ENCODE peak calls at places on chromosomes 4 and X, in ten cellular contexts. One of them, this sample, is unnamed.

GRCh38 chrX:15751160-15751819 is 13.2 kb downstream of the CA5B start:
- DNase-seq in tibial nerve: no peak
- DNase-seq in NCI-H1436: no peak
- DNase-seq in NT2/D1: no peak
- DNase-seq in activated CD4-positive, alpha-beta T cell treated with anti-CD3 and anti-CD28 coated beads, Interleukin-2, amount 50 U/mL, for 24 hours: no peak
- DNase-seq in NCI-H1417: no peak
- DNase-seq in left kidney: no peak
- DNase-seq in activated T-helper 1 cell treated with anti-CD3 and anti-CD28 coated beads, Interleukin-2, amount 50 U/mL, for 16 hours: no peak
- DNase-seq in body of pancreas: no peak
- DNase-seq in ELR: peak
- DNase-seq in this sample: no peak

GRCh38 chrX:23008431-23009099 is 8.8 kb downstream of the DDX53 start:
- DNase-seq in tibial nerve: no peak
- DNase-seq in NCI-H1436: no peak
- DNase-seq in NT2/D1: peak
- DNase-seq in activated CD4-positive, alpha-beta T cell treated with anti-CD3 and anti-CD28 coated beads, Interleukin-2, amount 50 U/mL, for 24 hours: no peak
- DNase-seq in NCI-H1417: peak
- DNase-seq in left kidney: peak
- DNase-seq in activated T-helper 1 cell treated with anti-CD3 and anti-CD28 coated beads, Interleukin-2, amount 50 U/mL, for 16 hours: no peak
- DNase-seq in body of pancreas: no peak
- DNase-seq in ELR: peak
- DNase-seq in this sample: no peak

GRCh38 chr4:105197777-105198176 is 51.1 kb downstream of the TET2 start:
- DNase-seq in tibial nerve: no peak
- DNase-seq in NCI-H1436: no peak
- DNase-seq in NT2/D1: no peak
- DNase-seq in activated CD4-positive, alpha-beta T cell treated with anti-CD3 and anti-CD28 coated beads, Interleukin-2, amount 50 U/mL, for 24 hours: no peak
- DNase-seq in NCI-H1417: no peak
- DNase-seq in left kidney: no peak
- DNase-seq in activated T-helper 1 cell treated with anti-CD3 and anti-CD28 coated beads, Interleukin-2, amount 50 U/mL, for 16 hours: no peak
- DNase-seq in body of pancreas: no peak
- DNase-seq in ELR: peak
- DNase-seq in this sample: no peak

GRCh38 chr4:4759233-4759632 is 100.2 kb upstream of the MSX1 start:
- DNase-seq in tibial nerve: no peak
- DNase-seq in NCI-H1436: no peak
- DNase-seq in NT2/D1: no peak
- DNase-seq in activated CD4-positive, alpha-beta T cell treated with anti-CD3 and anti-CD28 coated beads, Interleukin-2, amount 50 U/mL, for 24 hours: no peak
- DNase-seq in NCI-H1417: peak
- DNase-seq in left kidney: no peak
- DNase-seq in activated T-helper 1 cell treated with anti-CD3 and anti-CD28 coated beads, Interleukin-2, amount 50 U/mL, for 16 hours: no peak
- DNase-seq in body of pancreas: no peak
- DNase-seq in ELR: no peak
- DNase-seq in this sample: no peak

GRCh38 chrX:53288173-53288572 is 6.8 kb upstream of the IQSEC2 start:
- DNase-seq in tibial nerve: no peak
- DNase-seq in NCI-H1436: peak
- DNase-seq in NT2/D1: peak
- DNase-seq in activated CD4-positive, alpha-beta T cell treated with anti-CD3 and anti-CD28 coated beads, Interleukin-2, amount 50 U/mL, for 24 hours: no peak
- DNase-seq in NCI-H1417: peak
- DNase-seq in left kidney: peak
- DNase-seq in activated T-helper 1 cell treated with anti-CD3 and anti-CD28 coated beads, Interleukin-2, amount 50 U/mL, for 16 hours: no peak
- DNase-seq in body of pancreas: peak
- DNase-seq in ELR: no peak
- DNase-seq in this sample: no peak

GRCh38 chr4:1234811-1235292 is 14.1 kb downstream of the CTBP1 start:
- DNase-seq in tibial nerve: no peak
- DNase-seq in NCI-H1436: no peak
- DNase-seq in NT2/D1: no peak
- DNase-seq in activated CD4-positive, alpha-beta T cell treated with anti-CD3 and anti-CD28 coated beads, Interleukin-2, amount 50 U/mL, for 24 hours: no peak
- DNase-seq in NCI-H1417: no peak
- DNase-seq in left kidney: no peak
- DNase-seq in activated T-helper 1 cell treated with anti-CD3 and anti-CD28 coated beads, Interleukin-2, amount 50 U/mL, for 16 hours: no peak
- DNase-seq in body of pancreas: peak
- DNase-seq in ELR: no peak
- DNase-seq in this sample: no peak

GRCh38 chrX:129908636-129909035 is 2.7 kb downstream of the UTP14A start:
- DNase-seq in tibial nerve: no peak
- DNase-seq in NCI-H1436: no peak
- DNase-seq in NT2/D1: no peak
- DNase-seq in activated CD4-positive, alpha-beta T cell treated with anti-CD3 and anti-CD28 coated beads, Interleukin-2, amount 50 U/mL, for 24 hours: no peak
- DNase-seq in NCI-H1417: no peak
- DNase-seq in left kidney: no peak
- DNase-seq in activated T-helper 1 cell treated with anti-CD3 and anti-CD28 coated beads, Interleukin-2, amount 50 U/mL, for 16 hours: no peak
- DNase-seq in body of pancreas: no peak
- DNase-seq in ELR: no peak
- DNase-seq in this sample: no peak

GRCh38 chr4:124947622-124948265 is 235.2 kb upstream of the ANKRD50 start:
- DNase-seq in tibial nerve: no peak
- DNase-seq in NCI-H1436: no peak
- DNase-seq in NT2/D1: no peak
- DNase-seq in activated CD4-positive, alpha-beta T cell treated with anti-CD3 and anti-CD28 coated beads, Interleukin-2, amount 50 U/mL, for 24 hours: no peak
- DNase-seq in NCI-H1417: no peak
- DNase-seq in left kidney: no peak
- DNase-seq in activated T-helper 1 cell treated with anti-CD3 and anti-CD28 coated beads, Interleukin-2, amount 50 U/mL, for 16 hours: no peak
- DNase-seq in body of pancreas: no peak
- DNase-seq in ELR: peak
- DNase-seq in this sample: no peak

GRCh38 chrX:150935466-150935865 is 37.0 kb upstream of the CD99L2 start:
- DNase-seq in tibial nerve: no peak
- DNase-seq in NCI-H1436: no peak
- DNase-seq in NT2/D1: no peak
- DNase-seq in activated CD4-positive, alpha-beta T cell treated with anti-CD3 and anti-CD28 coated beads, Interleukin-2, amount 50 U/mL, for 24 hours: no peak
- DNase-seq in NCI-H1417: no peak
- DNase-seq in left kidney: no peak
- DNase-seq in activated T-helper 1 cell treated with anti-CD3 and anti-CD28 coated beads, Interleukin-2, amount 50 U/mL, for 16 hours: no peak
- DNase-seq in body of pancreas: no peak
- DNase-seq in ELR: peak
- DNase-seq in this sample: no peak

GRCh38 chr4:20464381-20464780 is 212.7 kb downstream of the SLIT2 start:
- DNase-seq in tibial nerve: no peak
- DNase-seq in NCI-H1436: no peak
- DNase-seq in NT2/D1: no peak
- DNase-seq in activated CD4-positive, alpha-beta T cell treated with anti-CD3 and anti-CD28 coated beads, Interleukin-2, amount 50 U/mL, for 24 hours: no peak
- DNase-seq in NCI-H1417: no peak
- DNase-seq in left kidney: no peak
- DNase-seq in activated T-helper 1 cell treated with anti-CD3 and anti-CD28 coated beads, Interleukin-2, amount 50 U/mL, for 16 hours: no peak
- DNase-seq in body of pancreas: no peak
- DNase-seq in ELR: peak
- DNase-seq in this sample: no peak

GRCh38 chr4:64940698-64941097 is 531.4 kb upstream of the TECRL start:
- DNase-seq in tibial nerve: no peak
- DNase-seq in NCI-H1436: no peak
- DNase-seq in NT2/D1: no peak
- DNase-seq in activated CD4-positive, alpha-beta T cell treated with anti-CD3 and anti-CD28 coated beads, Interleukin-2, amount 50 U/mL, for 24 hours: no peak
- DNase-seq in NCI-H1417: no peak
- DNase-seq in left kidney: no peak
- DNase-seq in activated T-helper 1 cell treated with anti-CD3 and anti-CD28 coated beads, Interleukin-2, amount 50 U/mL, for 16 hours: no peak
- DNase-seq in body of pancreas: no peak
- DNase-seq in ELR: peak
- DNase-seq in this sample: no peak

GRCh38 chrX:68146054-68146453 is 287.2 kb downstream of the OPHN1 start:
- DNase-seq in tibial nerve: no peak
- DNase-seq in NCI-H1436: no peak
- DNase-seq in NT2/D1: peak
- DNase-seq in activated CD4-positive, alpha-beta T cell treated with anti-CD3 and anti-CD28 coated beads, Interleukin-2, amount 50 U/mL, for 24 hours: no peak
- DNase-seq in NCI-H1417: peak
- DNase-seq in left kidney: peak
- DNase-seq in activated T-helper 1 cell treated with anti-CD3 and anti-CD28 coated beads, Interleukin-2, amount 50 U/mL, for 16 hours: no peak
- DNase-seq in body of pancreas: no peak
- DNase-seq in ELR: peak
- DNase-seq in this sample: no peak

GRCh38 chr4:5710962-5711478 is at the start of gene EVC:
- DNase-seq in tibial nerve: peak
- DNase-seq in NCI-H1436: no peak
- DNase-seq in NT2/D1: peak
- DNase-seq in activated CD4-positive, alpha-beta T cell treated with anti-CD3 and anti-CD28 coated beads, Interleukin-2, amount 50 U/mL, for 24 hours: no peak
- DNase-seq in NCI-H1417: peak
- DNase-seq in left kidney: peak
- DNase-seq in activated T-helper 1 cell treated with anti-CD3 and anti-CD28 coated beads, Interleukin-2, amount 50 U/mL, for 16 hours: no peak
- DNase-seq in body of pancreas: peak
- DNase-seq in ELR: peak
- DNase-seq in this sample: peak

GRCh38 chr4:51907001-51907669 is 64.2 kb downstream of the DCUN1D4 start:
- DNase-seq in tibial nerve: no peak
- DNase-seq in NCI-H1436: no peak
- DNase-seq in NT2/D1: no peak
- DNase-seq in activated CD4-positive, alpha-beta T cell treated with anti-CD3 and anti-CD28 coated beads, Interleukin-2, amount 50 U/mL, for 24 hours: no peak
- DNase-seq in NCI-H1417: peak
- DNase-seq in left kidney: no peak
- DNase-seq in activated T-helper 1 cell treated with anti-CD3 and anti-CD28 coated beads, Interleukin-2, amount 50 U/mL, for 16 hours: no peak
- DNase-seq in body of pancreas: no peak
- DNase-seq in ELR: no peak
- DNase-seq in this sample: no peak

GRCh38 chr4:104524591-104524990 is 29.9 kb upstream of the CXXC4 start:
- DNase-seq in tibial nerve: no peak
- DNase-seq in NCI-H1436: no peak
- DNase-seq in NT2/D1: no peak
- DNase-seq in activated CD4-positive, alpha-beta T cell treated with anti-CD3 and anti-CD28 coated beads, Interleukin-2, amount 50 U/mL, for 24 hours: no peak
- DNase-seq in NCI-H1417: no peak
- DNase-seq in left kidney: no peak
- DNase-seq in activated T-helper 1 cell treated with anti-CD3 and anti-CD28 coated beads, Interleukin-2, amount 50 U/mL, for 16 hours: no peak
- DNase-seq in body of pancreas: no peak
- DNase-seq in ELR: peak
- DNase-seq in this sample: no peak

GRCh38 chrX:54484666-54485065 is 11.4 kb downstream of the FGD1 start:
- DNase-seq in tibial nerve: no peak
- DNase-seq in NCI-H1436: no peak
- DNase-seq in NT2/D1: no peak
- DNase-seq in activated CD4-positive, alpha-beta T cell treated with anti-CD3 and anti-CD28 coated beads, Interleukin-2, amount 50 U/mL, for 24 hours: no peak
- DNase-seq in NCI-H1417: no peak
- DNase-seq in left kidney: no peak
- DNase-seq in activated T-helper 1 cell treated with anti-CD3 and anti-CD28 coated beads, Interleukin-2, amount 50 U/mL, for 16 hours: no peak
- DNase-seq in body of pancreas: no peak
- DNase-seq in ELR: no peak
- DNase-seq in this sample: no peak

GRCh38 chr4:13992041-13992440 is 364.5 kb upstream of the BOD1L1 start:
- DNase-seq in tibial nerve: no peak
- DNase-seq in NCI-H1436: no peak
- DNase-seq in NT2/D1: no peak
- DNase-seq in activated CD4-positive, alpha-beta T cell treated with anti-CD3 and anti-CD28 coated beads, Interleukin-2, amount 50 U/mL, for 24 hours: no peak
- DNase-seq in NCI-H1417: no peak
- DNase-seq in left kidney: no peak
- DNase-seq in activated T-helper 1 cell treated with anti-CD3 and anti-CD28 coated beads, Interleukin-2, amount 50 U/mL, for 16 hours: no peak
- DNase-seq in body of pancreas: no peak
- DNase-seq in ELR: no peak
- DNase-seq in this sample: no peak

GRCh38 chr4:84733343-84734033 is 150.6 kb downstream of the CDS1 start:
- DNase-seq in tibial nerve: no peak
- DNase-seq in NCI-H1436: no peak
- DNase-seq in NT2/D1: no peak
- DNase-seq in activated CD4-positive, alpha-beta T cell treated with anti-CD3 and anti-CD28 coated beads, Interleukin-2, amount 50 U/mL, for 24 hours: no peak
- DNase-seq in NCI-H1417: no peak
- DNase-seq in left kidney: peak
- DNase-seq in activated T-helper 1 cell treated with anti-CD3 and anti-CD28 coated beads, Interleukin-2, amount 50 U/mL, for 16 hours: no peak
- DNase-seq in body of pancreas: no peak
- DNase-seq in ELR: no peak
- DNase-seq in this sample: no peak

GRCh38 chr4:142474398-142475087 is 371.6 kb downstream of the INPP4B start:
- DNase-seq in tibial nerve: no peak
- DNase-seq in NCI-H1436: no peak
- DNase-seq in NT2/D1: no peak
- DNase-seq in activated CD4-positive, alpha-beta T cell treated with anti-CD3 and anti-CD28 coated beads, Interleukin-2, amount 50 U/mL, for 24 hours: no peak
- DNase-seq in NCI-H1417: peak
- DNase-seq in left kidney: no peak
- DNase-seq in activated T-helper 1 cell treated with anti-CD3 and anti-CD28 coated beads, Interleukin-2, amount 50 U/mL, for 16 hours: no peak
- DNase-seq in body of pancreas: no peak
- DNase-seq in ELR: peak
- DNase-seq in this sample: no peak

GRCh38 chrX:155028749-155029360 is 2.2 kb downstream of the FUNDC2 start:
- DNase-seq in tibial nerve: no peak
- DNase-seq in NCI-H1436: no peak
- DNase-seq in NT2/D1: no peak
- DNase-seq in activated CD4-positive, alpha-beta T cell treated with anti-CD3 and anti-CD28 coated beads, Interleukin-2, amount 50 U/mL, for 24 hours: no peak
- DNase-seq in NCI-H1417: no peak
- DNase-seq in left kidney: no peak
- DNase-seq in activated T-helper 1 cell treated with anti-CD3 and anti-CD28 coated beads, Interleukin-2, amount 50 U/mL, for 16 hours: no peak
- DNase-seq in body of pancreas: no peak
- DNase-seq in ELR: peak
- DNase-seq in this sample: no peak

GRCh38 chr4:16199132-16199531 is 27.1 kb downstream of the TAPT1 start:
- DNase-seq in tibial nerve: no peak
- DNase-seq in NCI-H1436: no peak
- DNase-seq in NT2/D1: no peak
- DNase-seq in activated CD4-positive, alpha-beta T cell treated with anti-CD3 and anti-CD28 coated beads, Interleukin-2, amount 50 U/mL, for 24 hours: no peak
- DNase-seq in NCI-H1417: peak
- DNase-seq in left kidney: peak
- DNase-seq in activated T-helper 1 cell treated with anti-CD3 and anti-CD28 coated beads, Interleukin-2, amount 50 U/mL, for 16 hours: no peak
- DNase-seq in body of pancreas: no peak
- DNase-seq in ELR: peak
- DNase-seq in this sample: no peak

GRCh38 chrX:66602381-66602938 is 36.4 kb downstream of the EDA2R start:
- DNase-seq in tibial nerve: no peak
- DNase-seq in NCI-H1436: no peak
- DNase-seq in NT2/D1: no peak
- DNase-seq in activated CD4-positive, alpha-beta T cell treated with anti-CD3 and anti-CD28 coated beads, Interleukin-2, amount 50 U/mL, for 24 hours: no peak
- DNase-seq in NCI-H1417: no peak
- DNase-seq in left kidney: no peak
- DNase-seq in activated T-helper 1 cell treated with anti-CD3 and anti-CD28 coated beads, Interleukin-2, amount 50 U/mL, for 16 hours: no peak
- DNase-seq in body of pancreas: no peak
- DNase-seq in ELR: no peak
- DNase-seq in this sample: no peak

GRCh38 chrX:140765043-140765784 is 55.7 kb downstream of the LINC00632 start:
- DNase-seq in tibial nerve: no peak
- DNase-seq in NCI-H1436: no peak
- DNase-seq in NT2/D1: no peak
- DNase-seq in activated CD4-positive, alpha-beta T cell treated with anti-CD3 and anti-CD28 coated beads, Interleukin-2, amount 50 U/mL, for 24 hours: no peak
- DNase-seq in NCI-H1417: peak
- DNase-seq in left kidney: peak
- DNase-seq in activated T-helper 1 cell treated with anti-CD3 and anti-CD28 coated beads, Interleukin-2, amount 50 U/mL, for 16 hours: no peak
- DNase-seq in body of pancreas: no peak
- DNase-seq in ELR: peak
- DNase-seq in this sample: no peak

GRCh38 chrX:15384304-15384703 is at the start of gene VEGFD:
- DNase-seq in tibial nerve: no peak
- DNase-seq in NCI-H1436: no peak
- DNase-seq in NT2/D1: no peak
- DNase-seq in activated CD4-positive, alpha-beta T cell treated with anti-CD3 and anti-CD28 coated beads, Interleukin-2, amount 50 U/mL, for 24 hours: no peak
- DNase-seq in NCI-H1417: no peak
- DNase-seq in left kidney: peak
- DNase-seq in activated T-helper 1 cell treated with anti-CD3 and anti-CD28 coated beads, Interleukin-2, amount 50 U/mL, for 16 hours: no peak
- DNase-seq in body of pancreas: no peak
- DNase-seq in ELR: no peak
- DNase-seq in this sample: no peak

GRCh38 chrX:47316276-47317025 is 53.9 kb upstream of the ZNF157 start:
- DNase-seq in tibial nerve: no peak
- DNase-seq in NCI-H1436: no peak
- DNase-seq in NT2/D1: peak
- DNase-seq in activated CD4-positive, alpha-beta T cell treated with anti-CD3 and anti-CD28 coated beads, Interleukin-2, amount 50 U/mL, for 24 hours: no peak
- DNase-seq in NCI-H1417: peak
- DNase-seq in left kidney: peak
- DNase-seq in activated T-helper 1 cell treated with anti-CD3 and anti-CD28 coated beads, Interleukin-2, amount 50 U/mL, for 16 hours: no peak
- DNase-seq in body of pancreas: no peak
- DNase-seq in ELR: no peak
- DNase-seq in this sample: no peak

This sample was measured in omental fat pad.